ENCODE peak calls at places on chromosome 22, in nine cellular contexts. Q, N, H, M, C, V, Z, F and U are unnamed samples.

GRCh38 chr22:39529487-39529851 is 3.1 kb downstream of the RPS19BP1 start:
- DNase-seq in H (no peak), F (no peak), M (no peak), C (no peak), N (no peak), Q (no peak), V (no peak), Z (no peak), U (no peak)

GRCh38 chr22:27504360-27504759 is 297.2 kb downstream of the MN1 start:
- DNase-seq in C (no peak), V (no peak), H (no peak), F (no peak), Z (no peak), N (no peak), Q (no peak), M (no peak), U (no peak)

GRCh38 chr22:28600546-28601143 is 79.0 kb downstream of the TTC28 start:
- DNase-seq in Z (peak; percentile 59), Q (peak; percentile 72), C (peak; percentile 40), H (peak; percentile 22), F (no peak), V (no peak), N (no peak), M (no peak), U (peak; percentile 35)

GRCh38 chr22:30277547-30278344 is 11.1 kb upstream of the OSM start:
- DNase-seq in M (peak; percentile 50), F (no peak), Z (no peak), V (no peak), Q (peak; percentile 75), N (no peak), H (no peak), C (peak; percentile 62), U (peak; percentile 45)

GRCh38 chr22:29727248-29727551 is 7.4 kb downstream of the CABP7 start:
- DNase-seq in C (peak; percentile 75), N (no peak), H (no peak), V (peak; percentile 76), M (no peak), F (peak; percentile 38), Z (no peak), Q (peak; percentile 68), U (peak; percentile 5)

GRCh38 chr22:22508274-22509176 is at the start of gene ZNF280B:
- DNase-seq in Z (peak; percentile 80), H (no peak), C (peak; percentile 86), V (peak; percentile 89), F (peak; percentile 89), N (no peak), M (peak; percentile 39), Q (peak; percentile 90), U (peak; percentile 57)

GRCh38 chr22:37203354-37204044 is 8.8 kb downstream of the SSTR3 start:
- DNase-seq in Z (no peak), F (no peak), H (no peak), V (no peak), N (peak; percentile 84), Q (no peak), M (no peak), C (no peak), U (no peak)

GRCh38 chr22:35379146-35379993 is 1.5 kb upstream of the HMOX1 start:
- DNase-seq in Q (no peak), H (no peak), V (no peak), M (no peak), Z (no peak), F (no peak), N (no peak), C (no peak), U (no peak)